ENCODE peak calls at places on chromosomes 16 and 17, in five cellular contexts. T is activated CD4-positive, alpha-beta T cell treated with anti-CD3 and anti-CD28 coated beads for 24 hours; G is GDM1; Q is NCI-H1436 treated with DMSO at 0.1 percent for 48 hours; U is GM19239. L is an unnamed sample.

GRCh38 chr17:78241277-78242023 is 10.0 kb downstream of the TMEM235 start:
- DNase-seq in Q (no peak), T (no peak), U (no peak), G (no peak), L (no peak)

GRCh38 chr17:57391076-57391825 is 134.9 kb downstream of the MSI2 start:
- DNase-seq in U (no peak), G (no peak), Q (no peak), T (no peak), L (no peak)

GRCh38 chr16:700684-701584 is 4.7 kb downstream of the FBXL16 start:
- DNase-seq in T (no peak), G (no peak), Q (no peak), U (no peak), L (peak)

GRCh38 chr16:57567691-57568090 is 25.2 kb downstream of the ADGRG5 start:
- DNase-seq in U (no peak), Q (no peak), G (no peak), T (no peak), L (no peak)

GRCh38 chr17:31674305-31674704 is 184.7 kb downstream of the COPRS start:
- DNase-seq in G (no peak), T (no peak), U (no peak), Q (no peak), L (no peak)

GRCh38 chr17:82932146-82933005 is 92.6 kb upstream of the ZNF750 start:
- DNase-seq in Q (no peak), G (no peak), U (no peak), T (no peak), L (no peak)

GRCh38 chr17:16091773-16092172 is 92.1 kb downstream of the TTC19 start:
- DNase-seq in T (no peak), G (no peak), U (no peak), Q (no peak), L (no peak)

GRCh38 chr17:50425001-50425681 is 877 bp upstream of the ACSF2 start:
- DNase-seq in Q (no peak), U (no peak), T (no peak), G (no peak), L (no peak)

GRCh38 chr16:67198238-67198734 is 645 bp upstream of the ELMO3 start:
- DNase-seq in G (no peak), T (no peak), U (no peak), Q (no peak), L (peak)

GRCh38 chr16:59971264-59971663 is 1237.1 kb upstream of the GOT2 start:
- DNase-seq in G (no peak), U (no peak), T (no peak), Q (no peak), L (no peak)

GRCh38 chr16:10543231-10543630 is 37.2 kb downstream of the EMP2 start:
- DNase-seq in Q (no peak), U (no peak), T (no peak), G (no peak), L (no peak)

GRCh38 chr16:28261916-28262315 is 30.4 kb upstream of the SBK1 start:
- DNase-seq in G (no peak), Q (no peak), T (no peak), U (no peak), L (no peak)

GRCh38 chr17:41377546-41377945 is 4.6 kb downstream of the KRT34 start:
- DNase-seq in G (no peak), T (no peak), Q (no peak), U (no peak), L (no peak)